ENCODE peak calls at places on chromosomes 4 and X, in six cellular contexts. H, U, P, D, I and B are unnamed samples.
A peak's percentile ranks its signal among the peaks of the same experiment; 100 is the strongest.

GRCh38 chr4:155828628-155829027 is 37.4 kb downstream of the ASIC5 start:
- DNase-seq in U (no peak), P (no peak), D (no peak), I (no peak), H (no peak), B (no peak)

GRCh38 chr4:53852343-53852742 is 212.1 kb downstream of the CHIC2 start:
- DNase-seq in D (no peak), H (no peak), I (no peak), U (no peak), P (no peak), B (no peak)

GRCh38 chr4:122826000-122826595 is 533 bp upstream of the FGF2 start:
- DNase-seq in H (peak; percentile 30), U (no peak), P (no peak), D (no peak), I (no peak), B (no peak)

GRCh38 chrX:151393514-151393913 is 3.5 kb upstream of the VMA21 start:
- DNase-seq in D (no peak), P (no peak), H (no peak), I (no peak), U (peak; percentile 59), B (no peak)

GRCh38 chr4:182600093-182600492 is 317.1 kb downstream of the DCTD start:
- DNase-seq in P (no peak), H (no peak), D (no peak), U (no peak), I (no peak), B (no peak)

GRCh38 chrX:69102805-69103204 is 62.4 kb downstream of the PJA1 start:
- DNase-seq in D (no peak), U (no peak), H (no peak), P (no peak), I (no peak), B (no peak)

GRCh38 chr4:23947826-23948225 is 58.0 kb upstream of the PPARGC1A start:
- DNase-seq in D (no peak), I (no peak), P (no peak), U (no peak), H (no peak), B (no peak)

GRCh38 chr4:95531141-95531540 is 17.6 kb downstream of the UNC5C start:
- DNase-seq in P (no peak), H (no peak), U (no peak), D (no peak), I (no peak), B (no peak)

GRCh38 chr4:146329042-146329716 is 114.8 kb downstream of the REELD1 start:
- DNase-seq in P (no peak), I (no peak), D (no peak), H (peak; percentile 89), U (no peak), B (peak; percentile 71)

GRCh38 chrX:21989415-21989814 is 42.7 kb upstream of the PHEX start:
- DNase-seq in P (no peak), U (no peak), D (peak; percentile 8), I (no peak), H (no peak), B (no peak)

GRCh38 chrX:38941675-38942074 is 140.4 kb downstream of the MID1IP1 start:
- DNase-seq in P (no peak), D (peak; percentile 16), I (no peak), H (no peak), U (no peak), B (peak; percentile 32)

GRCh38 chr4:6278801-6279197 is 9.1 kb downstream of the WFS1 start:
- DNase-seq in H (no peak), D (no peak), P (no peak), I (no peak), U (no peak), B (no peak)

GRCh38 chr4:121800638-121800960 is 524 bp upstream of the EXOSC9 start:
- DNase-seq in P (no peak), U (no peak), H (no peak), I (no peak), D (no peak), B (no peak)

GRCh38 chr4:145825255-145825654 is 113.4 kb downstream of the ZNF827 start:
- DNase-seq in I (no peak), U (no peak), D (no peak), H (no peak), P (no peak), B (no peak)

GRCh38 chr4:186734251-186734650 is 10.6 kb upstream of the FAT1 start:
- DNase-seq in I (no peak), H (no peak), P (no peak), D (no peak), U (no peak), B (no peak)

GRCh38 chr4:56958111-56958517 is 19.3 kb downstream of the NOA1 start:
- DNase-seq in D (no peak), H (peak; percentile 93), P (peak; percentile 43), U (no peak), I (no peak), B (peak; percentile 97)

GRCh38 chrX:23435575-23435974 is 100.9 kb downstream of the PTCHD1 start:
- DNase-seq in I (no peak), H (no peak), U (no peak), P (no peak), D (no peak), B (no peak)

GRCh38 chr4:25817059-25817681 is 45.6 kb downstream of the SEL1L3 start:
- DNase-seq in I (no peak), U (no peak), H (peak; percentile 79), D (no peak), P (no peak), B (peak; percentile 71)

GRCh38 chrX:109747681-109748080 is 14.6 kb upstream of the ACSL4 start:
- DNase-seq in P (no peak), H (no peak), D (no peak), U (no peak), I (no peak), B (no peak)

GRCh38 chr4:85763207-85763606 is 288.3 kb downstream of the ARHGAP24 start:
- DNase-seq in D (no peak), P (no peak), I (no peak), U (no peak), H (peak; percentile 23), B (no peak)

GRCh38 chr4:2378898-2379297 is 39.5 kb downstream of the ZFYVE28 start:
- DNase-seq in H (no peak), D (no peak), I (no peak), U (no peak), P (no peak), B (no peak)

GRCh38 chr4:136865591-136865990 is 666.7 kb downstream of the PCDH18 start:
- DNase-seq in U (no peak), P (no peak), H (no peak), I (no peak), D (no peak), B (no peak)

GRCh38 chr4:184170996-184171395 is 46.7 kb downstream of the ENPP6 start:
- DNase-seq in U (no peak), P (no peak), H (peak; percentile 43), D (no peak), I (no peak), B (peak; percentile 31)

GRCh38 chr4:20995591-20995990 is 295.3 kb downstream of the PACRGL start:
- DNase-seq in D (no peak), P (no peak), U (no peak), I (no peak), H (no peak), B (no peak)

GRCh38 chr4:79413486-79413885 is 5.5 kb upstream of the GK2 start:
- DNase-seq in D (no peak), U (no peak), P (no peak), H (no peak), I (no peak), B (no peak)

GRCh38 chr4:100106982-100107381 is 83.3 kb downstream of the DDIT4L start:
- DNase-seq in I (no peak), H (no peak), U (no peak), D (no peak), P (no peak), B (no peak)

GRCh38 chr4:40563401-40563800 is 66.3 kb downstream of the RBM47 start:
- DNase-seq in I (no peak), U (no peak), D (no peak), P (no peak), H (no peak), B (no peak)

GRCh38 chrX:24646745-24647182 is 383 bp downstream of the PCYT1B start:
- DNase-seq in U (no peak), H (peak; percentile 3), P (no peak), I (peak; percentile 2), D (peak; percentile 62), B (peak; percentile 39)

GRCh38 chrX:11764602-11765067 is 6.6 kb downstream of the MSL3 start:
- DNase-seq in P (no peak), U (no peak), D (peak; percentile 49), I (no peak), H (no peak), B (no peak)

GRCh38 chrX:63686878-63687714 is 97.9 kb downstream of the ARHGEF9 start:
- DNase-seq in H (peak; percentile 56), I (peak; percentile 0), P (no peak), D (peak; percentile 57), U (no peak), B (peak; percentile 41)

GRCh38 chr4:13642576-13642975 is 15.1 kb upstream of the BOD1L1 start:
- DNase-seq in H (peak; percentile 16), U (no peak), P (no peak), I (no peak), D (no peak), B (no peak)

GRCh38 chrX:9847071-9847470 is 60.8 kb downstream of the SHROOM2 start:
- DNase-seq in D (no peak), U (no peak), P (no peak), H (peak; percentile 83), I (no peak), B (peak; percentile 29)

GRCh38 chr4:41327770-41328169 is 71.0 kb downstream of the UCHL1 start:
- DNase-seq in H (no peak), U (no peak), I (no peak), P (no peak), D (no peak), B (peak; percentile 21)